ENCODE peak calls at places on chromosome X, in seven cellular contexts. L, Q, S, A, Y, B and I are unnamed samples.

GRCh38 chrX:43474321-43474720 is 181.8 kb upstream of the MAOA start:
- DNase-seq in L (no peak), Q (no peak), S (no peak), A (no peak), Y (no peak), B (peak), I (no peak)

GRCh38 chrX:88202149-88202548 is 544.9 kb upstream of the CPXCR1 start:
- DNase-seq in L (no peak), Q (no peak), S (no peak), A (no peak), Y (no peak), B (no peak), I (no peak)

GRCh38 chrX:70289168-70289792 is 447 bp downstream of the PDZD11 start:
- DNase-seq in L (no peak), Q (peak), S (no peak), A (no peak), Y (no peak), B (peak), I (no peak)

GRCh38 chrX:20410540-20410939 is 143.8 kb upstream of the RPS6KA3 start:
- DNase-seq in L (no peak), Q (no peak), S (no peak), A (no peak), Y (no peak), B (no peak), I (no peak)

GRCh38 chrX:13803116-13803515 is 13.8 kb downstream of the GPM6B start:
- DNase-seq in L (no peak), Q (no peak), S (no peak), A (no peak), Y (no peak), B (no peak), I (no peak)

GRCh38 chrX:118530537-118530936 is 34.9 kb downstream of the DOCK11 start:
- DNase-seq in L (no peak), Q (no peak), S (no peak), A (no peak), Y (peak), B (no peak), I (no peak)

GRCh38 chrX:123797543-123798447 is 62.1 kb upstream of the XIAP start:
- DNase-seq in L (no peak), Q (no peak), S (no peak), A (no peak), Y (peak), B (no peak), I (no peak)

GRCh38 chrX:41789374-41789773 is 65.4 kb downstream of the GPR82 start:
- DNase-seq in L (no peak), Q (no peak), S (no peak), A (no peak), Y (no peak), B (no peak), I (no peak)

GRCh38 chrX:69493193-69493592 is 10.9 kb upstream of the NALF2 start:
- DNase-seq in L (no peak), Q (no peak), S (no peak), A (peak), Y (no peak), B (peak), I (no peak)

GRCh38 chrX:40279762-40280161 is 182.0 kb upstream of the BCOR start:
- DNase-seq in L (no peak), Q (no peak), S (no peak), A (no peak), Y (no peak), B (no peak), I (no peak)

GRCh38 chrX:134886201-134886600 is 104.6 kb upstream of the SMIM10 start:
- DNase-seq in L (no peak), Q (no peak), S (no peak), A (no peak), Y (no peak), B (peak), I (no peak)

GRCh38 chrX:119698835-119699234 is 5.9 kb upstream of the SEPTIN6 start:
- DNase-seq in L (peak), Q (peak), S (no peak), A (peak), Y (peak), B (peak), I (no peak)